ENCODE peak calls at places on chromosome X, in eight cellular contexts. K, N, Q, D, J, V, E and G are unnamed samples.

GRCh38 chrX:72308566-72309296 is 3.0 kb upstream of the CITED1 start:
- DNase-seq in N (peak), Q (peak), V (peak), K (peak), J (peak), D (peak), E (peak), G (peak)

GRCh38 chrX:150099316-150099715 is 161.0 kb upstream of the EOLA2 start:
- DNase-seq in V (no peak), J (no peak), E (no peak), D (no peak), Q (no peak), N (no peak), K (no peak), G (no peak)

GRCh38 chrX:21524008-21524407 is 134.1 kb downstream of the KLHL34 start:
- DNase-seq in N (no peak), V (no peak), E (no peak), D (no peak), J (no peak), Q (peak), K (no peak), G (no peak)

GRCh38 chrX:46317158-46317557 is 228.1 kb downstream of the ZNF674 start:
- DNase-seq in J (no peak), N (no peak), V (no peak), K (no peak), D (no peak), E (no peak), Q (peak), G (no peak)

GRCh38 chrX:132568291-132568690 is 79.5 kb upstream of the MBNL3 start:
- DNase-seq in Q (no peak), V (no peak), N (no peak), J (no peak), K (no peak), E (no peak), D (no peak), G (no peak)

GRCh38 chrX:30798810-30799209 is 90.2 kb downstream of the TAB3 start:
- DNase-seq in N (no peak), Q (peak), J (no peak), K (no peak), V (no peak), E (no peak), D (no peak), G (no peak)

GRCh38 chrX:134025986-134026731 is 40.8 kb upstream of the GPC3 start:
- DNase-seq in E (no peak), Q (no peak), D (no peak), J (no peak), V (no peak), K (no peak), N (no peak), G (no peak)

GRCh38 chrX:148380614-148381561 is 119.5 kb upstream of the AFF2 start:
- DNase-seq in J (no peak), K (no peak), E (no peak), D (no peak), Q (no peak), N (no peak), V (no peak), G (no peak)

GRCh38 chrX:9682456-9682855 is 83.2 kb downstream of the GPR143 start:
- DNase-seq in K (no peak), N (no peak), E (no peak), D (peak), J (no peak), V (no peak), Q (no peak), G (no peak)

GRCh38 chrX:99857455-99857854 is 552.6 kb downstream of the PCDH19 start:
- DNase-seq in E (no peak), N (no peak), Q (no peak), J (no peak), D (no peak), V (no peak), K (no peak), G (no peak)

GRCh38 chrX:46184749-46185148 is 360.5 kb downstream of the ZNF674 start:
- DNase-seq in D (no peak), N (no peak), E (no peak), J (no peak), K (no peak), Q (peak), V (no peak), G (no peak)

GRCh38 chrX:6052111-6052745 is 176.4 kb downstream of the NLGN4X start:
- DNase-seq in N (no peak), K (no peak), V (peak), D (no peak), E (no peak), Q (peak), J (no peak), G (no peak)

GRCh38 chrX:69365349-69365748 is 138.8 kb upstream of the NALF2 start:
- DNase-seq in K (no peak), J (no peak), E (no peak), Q (no peak), V (no peak), D (no peak), N (no peak), G (no peak)

GRCh38 chrX:97050413-97050812 is 166.7 kb downstream of the RPA4 start:
- DNase-seq in Q (no peak), K (no peak), V (no peak), E (no peak), N (no peak), J (no peak), D (peak), G (no peak)

GRCh38 chrX:114611018-114611619 is 27.2 kb downstream of the HTR2C start:
- DNase-seq in N (no peak), K (peak), Q (peak), E (no peak), J (peak), D (peak), V (no peak), G (no peak)

GRCh38 chrX:25650216-25650615 is 487.9 kb upstream of the MAGEB18 start:
- DNase-seq in Q (peak), N (no peak), D (peak), V (no peak), J (no peak), E (no peak), K (no peak), G (no peak)

GRCh38 chrX:10030570-10030969 is 63.4 kb downstream of the CLDN34 start:
- DNase-seq in D (no peak), N (no peak), Q (peak), V (no peak), J (no peak), K (no peak), E (no peak), G (no peak)

GRCh38 chrX:148457279-148457678 is 43.1 kb upstream of the AFF2 start:
- DNase-seq in N (no peak), J (no peak), V (no peak), Q (no peak), D (no peak), K (no peak), E (no peak), G (no peak)

GRCh38 chrX:132957211-132958085 is 981 bp downstream of the HS6ST2 start:
- DNase-seq in D (peak), J (no peak), Q (peak), V (peak), K (peak), N (no peak), E (no peak), G (no peak)

GRCh38 chrX:63513825-63514574 is 162.9 kb upstream of the SPIN4 start:
- DNase-seq in V (no peak), E (no peak), J (no peak), D (peak), K (no peak), N (no peak), Q (peak), G (no peak)

GRCh38 chrX:149691794-149692193 is 20.1 kb upstream of the MAGEA11 start:
- DNase-seq in J (no peak), K (no peak), D (no peak), E (no peak), N (no peak), V (no peak), Q (no peak), G (no peak)

GRCh38 chrX:81174286-81174685 is 27.4 kb downstream of the HMGN5 start:
- DNase-seq in Q (peak), J (peak), D (peak), V (no peak), K (no peak), E (no peak), N (no peak), G (no peak)

GRCh38 chrX:19179389-19179788 is 57.1 kb upstream of the ADGRG2 start:
- DNase-seq in E (no peak), D (no peak), J (no peak), Q (no peak), V (no peak), K (no peak), N (no peak), G (no peak)

GRCh38 chrX:115560978-115561604 is at the start of gene PLS3:
- DNase-seq in K (peak), D (peak), V (peak), Q (peak), J (no peak), N (peak), E (peak), G (peak)

GRCh38 chrX:150465856-150466775 is 102.3 kb upstream of the MTM1 start:
- DNase-seq in Q (no peak), D (no peak), V (no peak), N (peak), J (no peak), K (no peak), E (no peak), G (no peak)

GRCh38 chrX:133454525-133455323 is 39.4 kb upstream of the GPC4 start:
- DNase-seq in D (no peak), E (no peak), Q (no peak), J (no peak), N (no peak), V (no peak), K (no peak), G (no peak)

DNA sequence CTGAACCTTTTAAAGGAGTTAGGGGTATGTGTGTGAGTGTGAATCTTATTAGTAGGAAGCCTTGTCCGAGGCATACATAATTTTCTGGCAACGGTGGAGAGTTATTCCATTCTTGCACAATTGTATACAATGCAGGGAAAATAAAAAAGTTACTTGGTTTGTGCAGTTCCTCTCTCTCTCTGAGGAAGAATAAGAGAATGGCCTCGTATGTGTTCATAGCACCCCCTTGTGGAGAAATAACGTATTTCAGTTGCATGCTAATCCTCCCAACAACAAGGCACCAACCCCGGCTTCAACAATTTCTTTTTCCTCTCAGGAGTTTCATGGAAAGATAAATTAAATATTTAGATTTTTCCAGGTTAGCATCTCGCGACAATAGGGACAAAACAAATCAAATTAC is 33.7 kb upstream of the FGF13 start:
- DNase-seq in N (no peak), K (peak), E (no peak), D (peak), Q (peak), J (no peak), V (no peak), G (no peak)
- TF ChIP-seq CTCF in N (peak), K (peak), E (peak), D (peak), Q (peak), J (peak), V (peak), G (peak)

DNA sequence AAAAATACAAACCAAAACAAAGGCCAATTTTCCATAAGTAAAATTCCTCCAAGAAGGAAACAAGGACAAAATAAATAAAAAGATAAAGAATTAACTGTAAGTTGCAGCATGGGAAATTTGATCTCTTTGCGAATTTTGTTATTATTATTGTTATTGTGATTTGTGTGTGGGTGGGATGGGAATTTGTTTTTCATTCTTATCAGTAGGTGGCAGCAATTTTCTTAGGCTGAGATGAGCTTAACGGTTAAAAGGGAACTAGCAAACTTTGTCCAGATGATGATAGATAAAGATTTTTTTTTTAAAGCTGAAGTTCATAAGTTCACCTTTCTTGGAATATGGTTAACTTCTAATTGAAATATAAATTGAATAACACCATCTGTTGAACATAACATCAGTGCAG is 83.2 kb upstream of the IL1RAPL2 start:
- DNase-seq in N (no peak), K (no peak), D (no peak), V (no peak), E (no peak), Q (peak), J (no peak), G (no peak)
- TF ChIP-seq CTCF in N (no peak), K (peak), D (no peak), V (no peak), E (no peak), Q (peak), J (peak), G (no peak)

GRCh38 chrX:48854898-48855297 is 19.5 kb upstream of the PCSK1N start:
- DNase-seq in D (peak), K (no peak), J (no peak), Q (peak), E (no peak), N (no peak), V (no peak), G (no peak)
- TF ChIP-seq CTCF in D (peak), K (no peak), J (peak), Q (peak), E (no peak), N (peak), V (no peak), G (no peak)

DNA sequence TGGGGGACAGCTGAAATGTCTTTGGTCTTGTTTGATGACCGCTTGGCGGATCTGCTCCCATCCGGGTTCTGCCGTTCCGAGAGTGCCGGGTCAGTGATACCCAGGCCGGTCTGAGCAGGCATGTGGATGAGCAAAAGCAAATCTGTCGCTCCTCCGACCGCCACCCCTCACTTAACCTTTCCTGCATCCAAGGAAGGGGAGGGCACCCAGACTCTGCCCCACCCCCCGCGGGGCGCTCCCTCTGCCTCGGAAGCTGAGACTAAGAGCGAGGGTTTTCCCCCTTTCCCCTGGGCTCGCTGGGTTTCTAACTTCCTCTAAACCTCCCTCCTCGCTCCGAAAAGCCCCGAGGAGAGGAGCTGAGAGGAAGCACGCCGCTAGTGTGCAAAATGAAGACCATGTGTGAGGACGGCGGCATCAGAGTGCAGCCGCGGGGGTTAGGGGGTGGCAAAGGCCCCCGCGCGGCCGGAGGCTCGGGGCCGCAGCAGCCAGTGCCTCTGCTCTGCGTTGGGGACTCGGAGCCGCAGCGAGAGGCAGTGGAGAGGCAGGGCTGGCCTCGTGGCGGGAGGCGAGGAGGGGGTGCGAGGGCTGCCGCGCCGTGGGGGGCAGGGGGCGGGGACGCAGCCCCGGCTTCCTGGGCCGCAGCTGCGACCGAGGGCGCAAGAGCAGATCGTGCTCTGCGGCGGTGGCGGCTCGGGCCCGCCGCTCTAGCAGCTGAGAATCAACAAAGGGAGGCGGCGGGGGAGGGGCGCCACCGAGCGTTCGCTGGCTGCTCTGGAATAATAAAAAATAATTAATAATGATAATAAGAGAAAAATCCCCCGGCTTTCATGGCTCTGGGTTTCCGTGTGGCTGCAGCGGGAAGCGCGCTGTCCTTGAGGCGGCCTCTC is 55.8 kb upstream of the BCOR start:
- DNase-seq in Q (no peak), E (peak), N (no peak), D (peak), K (peak), V (no peak), J (no peak), G (no peak)
- TF ChIP-seq CTCF in Q (no peak), E (peak), N (peak), D (no peak), K (peak), V (no peak), J (no peak), G (no peak)

GRCh38 chrX:42087960-42088359 is 164.6 kb upstream of the CASK start:
- DNase-seq in Q (no peak), E (no peak), K (no peak), V (no peak), N (no peak), J (no peak), D (no peak), G (no peak)
- TF ChIP-seq CTCF in Q (peak), E (no peak), K (no peak), V (no peak), N (no peak), J (no peak), D (no peak), G (no peak)

GRCh38 chrX:43962636-43963035 is 10.6 kb downstream of the NDP start:
- DNase-seq in Q (no peak), D (no peak), J (no peak), K (no peak), E (no peak), N (no peak), V (no peak), G (no peak)

GRCh38 chrX:43956034-43956433 is 17.2 kb downstream of the NDP start:
- DNase-seq in N (no peak), K (no peak), J (no peak), Q (peak), E (no peak), V (no peak), D (no peak), G (no peak)

GRCh38 chrX:43963726-43964125 is 9.5 kb downstream of the NDP start:
- DNase-seq in V (no peak), Q (no peak), E (no peak), J (no peak), N (no peak), K (no peak), D (no peak), G (no peak)

GRCh38 chrX:43961699-43962098 is 11.5 kb downstream of the NDP start:
- DNase-seq in N (no peak), J (no peak), Q (no peak), V (no peak), K (no peak), E (no peak), D (no peak), G (no peak)

GRCh38 chrX:43958529-43958928 is 14.7 kb downstream of the NDP start:
- DNase-seq in N (no peak), D (peak), E (no peak), J (peak), K (peak), Q (peak), V (no peak), G (no peak)
- TF ChIP-seq CTCF in N (peak), D (peak), E (peak), J (peak), K (peak), Q (peak), V (peak), G (no peak)

DNA sequence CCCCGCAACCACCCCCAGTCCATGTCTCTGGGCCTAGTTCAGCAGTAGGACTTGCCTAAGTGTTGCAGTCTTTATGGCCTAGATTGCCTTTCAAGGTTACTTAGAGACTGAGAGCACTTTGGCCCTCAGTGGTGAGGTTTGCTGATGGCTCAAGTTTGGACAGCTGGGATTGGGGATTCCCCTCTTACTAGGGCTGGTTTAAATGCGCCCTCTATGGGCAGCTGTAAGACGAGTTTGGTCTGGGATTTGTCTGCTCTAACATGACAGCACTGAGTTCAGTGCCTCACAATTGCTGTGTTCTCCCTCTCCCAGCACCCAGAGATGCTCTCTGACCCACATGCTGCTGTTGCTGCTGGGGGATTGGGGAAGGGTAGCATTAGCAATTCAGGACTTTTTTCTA is 23.1 kb downstream of the DACH2 start:
- DNase-seq in N (no peak), Q (peak), D (peak), V (no peak), J (peak), E (no peak), K (no peak), G (no peak)
- TF ChIP-seq CTCF in N (peak), Q (peak), D (no peak), V (no peak), J (peak), E (peak), K (peak), G (no peak)

GRCh38 chrX:131217878-131218486 is 71.1 kb downstream of the IGSF1 start:
- DNase-seq in K (no peak), Q (no peak), N (no peak), J (no peak), V (no peak), E (no peak), D (no peak), G (no peak)
- TF ChIP-seq CTCF in K (peak), Q (no peak), N (no peak), J (no peak), V (no peak), E (no peak), D (no peak), G (no peak)